ENCODE peak calls at places on chromosomes 5 and 9, in ten cellular contexts. Q is IMR-90; Y is ovary; A is transverse colon; P is kidney; C is left ventricle myocardium inferior; R is heart right ventricle; J is CD8-positive, alpha-beta T cell; X is aorta; L is cardiac muscle cell. T is an unnamed sample.

GRCh38 chr5:171415115-171415730 is 4.2 kb upstream of the FGF18 start:
- DNase-seq in Q (peak; percentile 63), Y (no peak), A (no peak), P (no peak), C (no peak), R (no peak), J (no peak), X (no peak), L (peak; percentile 40), T (no peak)

GRCh38 chr5:95384485-95385213 is 6.5 kb upstream of the FAM81B start:
- DNase-seq in Q (no peak), Y (no peak), A (no peak), P (no peak), C (no peak), R (no peak), J (no peak), X (no peak), L (no peak), T (no peak)

GRCh38 chr5:1735320-1735970 is 64.2 kb downstream of the MRPL36 start:
- DNase-seq in Q (no peak), Y (no peak), A (no peak), P (peak; percentile 62), C (no peak), R (no peak), J (no peak), X (no peak), L (no peak), T (no peak)

GRCh38 chr9:93974151-93974550 is 19.0 kb upstream of the BARX1 start:
- DNase-seq in Q (no peak), Y (no peak), A (no peak), P (no peak), C (no peak), R (no peak), J (no peak), X (no peak), L (no peak), T (no peak)

GRCh38 chr9:72978724-72979123 is 25.9 kb upstream of the ALDH1A1 start:
- DNase-seq in Q (no peak), Y (no peak), A (no peak), P (no peak), C (no peak), R (no peak), J (no peak), X (no peak), L (peak; percentile 50), T (no peak)

GRCh38 chr5:14364576-14365472 is 216.8 kb upstream of the OTULINL start:
- DNase-seq in Q (no peak), Y (no peak), A (no peak), P (no peak), C (no peak), R (no peak), J (peak; percentile 12), X (no peak), L (no peak), T (no peak)

GRCh38 chr5:139124774-139125391 is 73.3 kb downstream of the SIL1 start:
- DNase-seq in Q (no peak), Y (no peak), A (no peak), P (no peak), C (no peak), R (no peak), J (no peak), X (no peak), L (no peak), T (no peak)

GRCh38 chr5:74027732-74028338 is 401.8 kb downstream of the ARHGEF28 start:
- DNase-seq in Q (no peak), Y (no peak), A (no peak), P (no peak), C (no peak), R (no peak), J (no peak), X (no peak), L (no peak), T (no peak)

GRCh38 chr9:133994359-133995011 is 2.4 kb upstream of the VAV2 start:
- DNase-seq in Q (peak; percentile 54), Y (peak; percentile 89), A (peak; percentile 86), P (peak; percentile 92), C (peak; percentile 78), R (peak; percentile 78), J (peak; percentile 81), X (peak; percentile 84), L (peak; percentile 77), T (no peak)

GRCh38 chr5:15500326-15500958 is 462 bp downstream of the FBXL7 start:
- DNase-seq in Q (peak; percentile 25), Y (peak; percentile 72), A (peak; percentile 20), P (peak; percentile 82), C (peak; percentile 65), R (peak; percentile 70), J (no peak), X (peak; percentile 81), L (peak; percentile 55), T (no peak)

GRCh38 chr5:172802585-172803176 is 31.4 kb upstream of the ERGIC1 start:
- DNase-seq in Q (peak; percentile 83), Y (no peak), A (no peak), P (no peak), C (no peak), R (no peak), J (no peak), X (no peak), L (peak; percentile 70), T (no peak)

GRCh38 chr5:149938272-149938671 is 6.3 kb downstream of the PDE6A start:
- DNase-seq in Q (peak; percentile 50), Y (no peak), A (peak; percentile 74), P (peak; percentile 87), C (peak; percentile 79), R (peak; percentile 49), J (no peak), X (peak; percentile 72), L (peak; percentile 66), T (no peak)

GRCh38 chr5:32540446-32540845 is 44.9 kb upstream of the SUB1 start:
- DNase-seq in Q (no peak), Y (no peak), A (no peak), P (no peak), C (no peak), R (no peak), J (no peak), X (no peak), L (no peak), T (no peak)
- H3K27ac ChIP-seq in Q (no peak overlapping the region), Y (no peak overlapping the region), A (no peak overlapping the region), P (no peak overlapping the region), C (no peak overlapping the region), R (no peak overlapping the region), J (no peak overlapping the region), X (no peak overlapping the region), L (no peak overlapping the region), T (no peak overlapping the region)

GRCh38 chr9:35538361-35539234 is 48.7 kb downstream of the RUSC2 start:
- DNase-seq in Q (peak; percentile 82), Y (peak; percentile 78), A (peak; percentile 54), P (peak; percentile 92), C (peak; percentile 74), R (peak; percentile 78), J (no peak), X (peak; percentile 87), L (peak; percentile 92), T (no peak)

GRCh38 chr9:35533398-35533797 is 43.5 kb downstream of the RUSC2 start:
- DNase-seq in Q (peak; percentile 39), Y (no peak), A (no peak), P (no peak), C (no peak), R (no peak), J (no peak), X (no peak), L (peak; percentile 44), T (no peak)

GRCh38 chr9:35540315-35540714 is 50.4 kb downstream of the RUSC2 start:
- DNase-seq in Q (no peak), Y (no peak), A (no peak), P (no peak), C (no peak), R (no peak), J (no peak), X (no peak), L (no peak), T (no peak)

DNA sequence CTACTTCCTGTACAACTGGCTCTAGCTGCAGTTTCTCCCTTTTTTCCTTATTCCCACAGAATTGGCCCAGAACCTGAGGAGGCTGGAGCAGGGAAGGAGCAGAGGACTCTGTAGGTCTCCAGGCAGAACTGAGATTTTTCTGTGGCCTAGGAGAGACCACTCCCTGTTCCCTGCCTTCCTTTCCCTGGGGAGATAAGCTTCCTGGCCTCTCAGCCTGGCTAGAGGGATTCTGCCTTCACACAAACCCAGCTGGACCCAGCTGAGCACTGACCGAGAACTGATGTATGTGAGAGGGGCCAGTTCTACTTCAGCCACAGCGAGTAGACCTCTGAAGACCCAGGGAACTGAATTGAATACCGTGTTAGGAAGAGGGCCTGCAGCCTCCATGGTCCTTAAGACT is 48.0 kb downstream of the RUSC2 start:
- DNase-seq in Q (no peak), Y (peak; percentile 48), A (no peak), P (no peak), C (peak; percentile 66), R (peak; percentile 75), J (no peak), X (no peak), L (peak; percentile 76), T (no peak)
- H3K27ac ChIP-seq in Q (peak overlapping the region; percentile 95), Y (peak overlapping the region; percentile 87), A (peak overlapping the region; percentile 85), P (peak overlapping the region; percentile 83), C (peak overlapping the region; percentile 97), R (peak overlapping the region; percentile 85), J (no peak overlapping the region), X (peak overlapping the region; percentile 62), L (peak overlapping the region; percentile 79), T (peak overlapping the region; percentile 77)

GRCh38 chr5:170363671-170364070 is 25.5 kb downstream of the KCNMB1 start:
- DNase-seq in Q (no peak), Y (no peak), A (no peak), P (no peak), C (no peak), R (no peak), J (no peak), X (no peak), L (no peak), T (no peak)
- H3K27ac ChIP-seq in Q (no peak overlapping the region), Y (no peak overlapping the region), A (peak overlapping the region; percentile 23), P (no peak overlapping the region), C (peak overlapping the region; percentile 75), R (no peak overlapping the region), J (no peak overlapping the region), X (no peak overlapping the region), L (no peak overlapping the region), T (no peak overlapping the region)

GRCh38 chr9:130712564-130713285 is 19.1 kb downstream of the EXOSC2 start:
- DNase-seq in Q (peak; percentile 98), Y (peak; percentile 98), A (peak; percentile 98), P (peak; percentile 99), C (peak; percentile 99), R (peak; percentile 99), J (peak; percentile 92), X (peak; percentile 99), L (peak; percentile 100), T (peak; percentile 89)

GRCh38 chr9:130715270-130716077 is 21.9 kb downstream of the EXOSC2 start:
- DNase-seq in Q (peak; percentile 90), Y (no peak), A (no peak), P (no peak), C (no peak), R (no peak), J (no peak), X (no peak), L (no peak), T (no peak)

GRCh38 chr9:130713286-130713975 is 19.9 kb downstream of the EXOSC2 start:
- DNase-seq in Q (peak; percentile 34), Y (no peak), A (peak; percentile 29), P (peak; percentile 84), C (no peak), R (peak; percentile 54), J (peak; percentile 16), X (peak; percentile 66), L (peak; percentile 45), T (no peak)

GRCh38 chr9:130711469-130711868 is 17.9 kb downstream of the EXOSC2 start:
- DNase-seq in Q (no peak), Y (no peak), A (no peak), P (no peak), C (no peak), R (no peak), J (no peak), X (no peak), L (no peak), T (no peak)

GRCh38 chr9:130714586-130715110 is 21.1 kb downstream of the EXOSC2 start:
- DNase-seq in Q (peak; percentile 41), Y (no peak), A (no peak), P (no peak), C (no peak), R (no peak), J (no peak), X (no peak), L (no peak), T (no peak)
- H3K27ac ChIP-seq in Q (peak overlapping the region; percentile 36), Y (peak overlapping the region; percentile 20), A (peak overlapping the region; percentile 96), P (no peak overlapping the region), C (peak overlapping the region; percentile 99), R (peak overlapping the region; percentile 19), J (no peak overlapping the region), X (no peak overlapping the region), L (peak overlapping the region; percentile 49), T (no peak overlapping the region)

T was measured in keratinocyte.